ENCODE peak calls at places on chromosomes 16 and 17, in four cellular contexts. T is osteoblast, U is A549, Y is iPS DF 6.9. H is an unnamed sample.

GRCh38 chr16:22983614-22984013 is 165.6 kb downstream of the USP31 start:
- DNase-seq in Y (no peak), U (no peak), T (no peak), H (no peak)

GRCh38 chr17:68740555-68741447 is 139.6 kb upstream of the FAM20A start:
- DNase-seq in T (no peak), U (peak; percentile 34), Y (no peak), H (no peak)

GRCh38 chr17:70017941-70018340 is 57.1 kb upstream of the KCNJ16 start:
- DNase-seq in T (no peak), Y (no peak), U (no peak), H (no peak)

GRCh38 chr17:59154721-59155438 is at the start of gene SKA2:
- DNase-seq in U (peak; percentile 95), T (peak; percentile 65), Y (peak; percentile 98), H (no peak)

GRCh38 chr16:71803305-71803690 is 5.3 kb downstream of the AP1G1 start:
- DNase-seq in Y (no peak), U (no peak), T (no peak), H (no peak)

GRCh38 chr16:88368036-88368435 is 14.7 kb upstream of the ZNF469 start:
- DNase-seq in Y (no peak), T (peak; percentile 21), U (no peak), H (no peak)

GRCh38 chr16:56547120-56547948 is 17.5 kb upstream of the MT4 start:
- DNase-seq in T (no peak), Y (peak; percentile 52), U (no peak), H (no peak)

GRCh38 chr16:70746040-70746707 is 54.8 kb downstream of the VAC14 start:
- DNase-seq in Y (no peak), T (peak; percentile 98), U (peak; percentile 68), H (no peak)

GRCh38 chr17:50271173-50271750 is 3.0 kb upstream of the TMEM92 start:
- DNase-seq in U (no peak), Y (no peak), T (peak; percentile 86), H (no peak)

GRCh38 chr17:29659155-29659554 is 36.4 kb upstream of the CORO6 start:
- DNase-seq in T (no peak), U (no peak), Y (no peak), H (no peak)

GRCh38 chr17:33292184-33292980 is 713 bp downstream of the ASIC2 start:
- DNase-seq in Y (no peak), U (peak; percentile 53), T (no peak), H (no peak)

GRCh38 chr16:65318138-65318537 is 196.3 kb upstream of the CDH11 start:
- DNase-seq in U (no peak), T (no peak), Y (no peak), H (no peak)

GRCh38 chr17:79650283-79650682 is 39.4 kb upstream of the RBFOX3 start:
- DNase-seq in Y (no peak), U (no peak), T (no peak), H (no peak)

GRCh38 chr16:25045696-25046381 is 30.7 kb upstream of the ARHGAP17 start:
- DNase-seq in Y (no peak), T (no peak), U (no peak), H (no peak)

GRCh38 chr17:7146115-7146514 is 31.5 kb upstream of the ASGR2 start:
- DNase-seq in Y (no peak), U (no peak), T (no peak), H (no peak)

GRCh38 chr17:5272313-5272712 is 9.8 kb upstream of the RABEP1 start:
- DNase-seq in U (no peak), Y (no peak), T (no peak), H (no peak)

GRCh38 chr17:34579979-34580684 is 750 bp downstream of the TMEM132E start:
- DNase-seq in Y (no peak), U (peak; percentile 43), T (peak; percentile 91), H (no peak)

GRCh38 chr17:35010093-35010492 is 29.8 kb downstream of the LIG3 start:
- DNase-seq in Y (no peak), T (no peak), U (no peak), H (no peak)

GRCh38 chr17:61492759-61493526 is 40.7 kb downstream of the TBX4 start:
- DNase-seq in U (no peak), Y (no peak), T (no peak), H (no peak)

GRCh38 chr16:24515186-24515585 is 24.2 kb upstream of the RBBP6 start:
- DNase-seq in Y (no peak), U (no peak), T (no peak), H (no peak)

GRCh38 chr16:49799172-49799571 is 56.7 kb downstream of the ZNF423 start:
- DNase-seq in Y (peak; percentile 29), T (peak; percentile 69), U (no peak), H (no peak)

GRCh38 chr17:22272363-22273146 is 580.2 kb downstream of the KCNJ18 start:
- DNase-seq in T (no peak), Y (no peak), U (no peak), H (no peak)

GRCh38 chr16:19180741-19181140 is 12.7 kb downstream of the SYT17 start:
- DNase-seq in T (no peak), Y (no peak), U (no peak), H (no peak)

GRCh38 chr16:50742521-50743150 is 750 bp downstream of the CYLD start:
- DNase-seq in Y (no peak), U (no peak), T (peak; percentile 89), H (no peak)

GRCh38 chr16:13402601-13403000 is 501.2 kb downstream of the SHISA9 start:
- DNase-seq in Y (no peak), T (no peak), U (no peak), H (no peak)

GRCh38 chr17:59851431-59852375 is 41.0 kb downstream of the TUBD1 start:
- DNase-seq in T (peak; percentile 59), U (no peak), Y (no peak), H (no peak)

GRCh38 chr16:78439646-78440045 is 340.2 kb downstream of the WWOX start:
- DNase-seq in T (no peak), U (no peak), Y (no peak), H (no peak)

GRCh38 chr16:1296688-1297412 is 12.6 kb upstream of the UBE2I start:
- DNase-seq in U (peak; percentile 52), T (no peak), Y (no peak), H (no peak)

GRCh38 chr17:56985371-56986162 is 7.6 kb downstream of the SCPEP1 start:
- DNase-seq in Y (no peak), U (no peak), T (no peak), H (no peak)

GRCh38 chr16:49889725-49890397 is 33.9 kb upstream of the ZNF423 start:
- DNase-seq in Y (no peak), U (no peak), T (peak; percentile 48), H (no peak)

GRCh38 chr17:35214631-35215273 is 20.6 kb upstream of the SLC35G3 start:
- DNase-seq in Y (no peak), T (no peak), U (no peak), H (no peak)

GRCh38 chr16:57722651-57723050 is 12.9 kb upstream of the KATNB1 start:
- DNase-seq in T (no peak), Y (no peak), U (no peak), H (no peak)

GRCh38 chr17:21293846-21294240 is 9.3 kb downstream of the MAP2K3 start:
- DNase-seq in T (peak; percentile 47), U (no peak), Y (no peak), H (no peak)

GRCh38 chr17:40912506-40913220 is 24.8 kb downstream of the KRT23 start:
- DNase-seq in T (no peak), Y (no peak), U (no peak), H (no peak)

GRCh38 chr17:40909755-40910154 is 24.7 kb upstream of the KRT20 start:
- DNase-seq in T (peak; percentile 79), Y (no peak), U (no peak), H (no peak)

GRCh38 chr17:40906613-40907012 is 21.6 kb upstream of the KRT20 start:
- DNase-seq in U (no peak), T (no peak), Y (no peak), H (no peak)

GRCh38 chr17:40909351-40909750 is 24.3 kb upstream of the KRT20 start:
- DNase-seq in Y (peak; percentile 37), U (peak; percentile 91), T (peak; percentile 81), H (peak; percentile 92)

DNA sequence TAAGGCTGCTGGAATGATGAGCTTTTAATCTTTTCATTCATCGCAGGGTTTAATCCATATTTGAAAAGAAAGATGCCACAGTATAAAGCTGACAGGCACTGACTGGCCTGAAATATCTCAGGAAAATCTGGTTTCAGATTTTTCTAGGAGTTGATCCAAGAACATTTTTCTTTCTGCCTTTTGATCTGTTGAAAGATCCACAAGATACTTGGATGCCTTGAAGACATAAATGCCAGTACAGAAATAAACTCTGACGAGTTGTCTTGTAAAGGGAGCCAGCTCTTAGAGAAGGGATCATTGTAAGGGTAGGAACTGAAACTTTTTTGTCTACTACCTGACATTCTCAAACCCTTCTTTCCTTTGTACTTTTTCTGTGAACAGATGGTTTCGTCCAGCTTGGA is 25.4 kb upstream of the KRT20 start:
- DNase-seq in U (no peak), T (peak; percentile 81), Y (no peak), H (no peak)
- H3K27ac ChIP-seq in U (peak overlapping the region; percentile 55), T (peak overlapping the region; percentile 98), Y (no peak overlapping the region), H (peak overlapping the region; percentile 99)

DNA sequence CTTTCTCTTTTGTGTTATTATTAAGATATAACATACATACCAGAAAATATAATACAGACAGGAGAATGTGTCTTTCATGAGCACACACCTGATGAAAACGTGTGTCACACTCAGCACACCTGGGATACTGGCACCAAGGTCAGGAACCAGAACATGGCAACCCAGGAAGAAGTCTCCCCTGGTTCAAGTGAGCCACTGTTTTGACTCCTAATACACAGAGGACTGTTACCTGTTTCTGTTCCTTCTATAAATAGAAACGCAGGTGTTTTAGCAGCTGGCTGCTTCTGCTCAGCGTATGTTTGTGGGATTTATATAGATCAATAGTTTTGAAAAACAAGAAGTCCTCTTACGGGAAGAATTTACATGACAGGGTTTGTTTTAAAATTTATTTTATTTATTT is 3.5 kb downstream of the SEC14L1 start:
- DNase-seq in T (no peak), U (no peak), Y (no peak), H (no peak)
- H3K27ac ChIP-seq in T (no peak overlapping the region), U (no peak overlapping the region), Y (no peak overlapping the region), H (no peak overlapping the region)

GRCh38 chr17:78375401-78376079 is 2.9 kb upstream of the PGS1 start:
- DNase-seq in U (no peak), T (peak; percentile 95), Y (no peak), H (no peak)

GRCh38 chr17:78374189-78374588 is 4.3 kb upstream of the PGS1 start:
- DNase-seq in U (no peak), Y (no peak), T (no peak), H (no peak)

GRCh38 chr17:78372811-78373210 is 5.6 kb upstream of the PGS1 start:
- DNase-seq in T (peak; percentile 11), U (no peak), Y (no peak), H (no peak)

GRCh38 chr17:78376161-78376560 is 2.3 kb upstream of the PGS1 start:
- DNase-seq in T (peak; percentile 63), U (no peak), Y (no peak), H (no peak)

GRCh38 chr17:78374631-78375274 is 3.7 kb upstream of the PGS1 start:
- DNase-seq in Y (no peak), T (peak; percentile 96), U (no peak), H (no peak)
- H3K27ac ChIP-seq in Y (peak overlapping the region; percentile 65), T (peak overlapping the region; percentile 100), U (peak overlapping the region; percentile 68), H (no peak overlapping the region)

GRCh38 chr17:80955673-80956306 is 35.9 kb upstream of the CHMP6 start:
- DNase-seq in T (peak; percentile 21), U (no peak), Y (no peak), H (no peak)

GRCh38 chr17:80952291-80952690 is 39.4 kb upstream of the CHMP6 start:
- DNase-seq in U (no peak), T (peak; percentile 56), Y (no peak), H (no peak)

GRCh38 chr17:80951121-80952090 is 40.2 kb upstream of the CHMP6 start:
- DNase-seq in Y (no peak), T (peak; percentile 58), U (no peak), H (no peak)

GRCh38 chr17:80955078-80955477 is 36.6 kb upstream of the CHMP6 start:
- DNase-seq in T (peak; percentile 42), U (no peak), Y (no peak), H (no peak)

GRCh38 chr17:80953471-80954315 is 37.9 kb upstream of the CHMP6 start:
- DNase-seq in U (no peak), T (peak; percentile 69), Y (no peak), H (no peak)
- H3K27ac ChIP-seq in U (no peak overlapping the region), T (no peak overlapping the region), Y (no peak overlapping the region), H (no peak overlapping the region)

H was measured in SK-N-MC.